ENCODE peak calls at places on chromosome 18, in ten cellular contexts. One of them, this sample, is unnamed.

GRCh38 chr18:22827741-22828140 is 105.4 kb upstream of the RBBP8 start:
- DNase-seq in AG10803: no peak
- DNase-seq in DMS53: no peak
- DNase-seq in GM19239: no peak
- DNase-seq in NB4: no peak
- DNase-seq in NCI-H69: no peak
- DNase-seq in CD4-positive, alpha-beta memory T cell: no peak
- DNase-seq in fibroblast of the aortic adventitia: no peak
- DNase-seq in Calu3: no peak
- DNase-seq in adipocyte: no peak
- DNase-seq in this sample: no peak

GRCh38 chr18:37659906-37660305 is 94.3 kb upstream of the CELF4 start:
- DNase-seq in AG10803: no peak
- DNase-seq in DMS53: no peak
- DNase-seq in GM19239: no peak
- DNase-seq in NB4: no peak
- DNase-seq in NCI-H69: peak; percentile 53
- DNase-seq in CD4-positive, alpha-beta memory T cell: no peak
- DNase-seq in fibroblast of the aortic adventitia: no peak
- DNase-seq in Calu3: no peak
- DNase-seq in adipocyte: no peak
- DNase-seq in this sample: no peak

GRCh38 chr18:26863122-26863879 is 2.2 kb downstream of the AQP4 start:
- DNase-seq in AG10803: no peak
- DNase-seq in DMS53: peak; percentile 90
- DNase-seq in GM19239: no peak
- DNase-seq in NB4: no peak
- DNase-seq in NCI-H69: peak; percentile 96
- DNase-seq in CD4-positive, alpha-beta memory T cell: no peak
- DNase-seq in fibroblast of the aortic adventitia: no peak
- DNase-seq in Calu3: peak; percentile 63
- DNase-seq in adipocyte: no peak
- DNase-seq in this sample: peak; percentile 81

GRCh38 chr18:68769423-68769822 is 28.5 kb upstream of the CCDC102B start:
- DNase-seq in AG10803: peak; percentile 76
- DNase-seq in DMS53: no peak
- DNase-seq in GM19239: no peak
- DNase-seq in NB4: no peak
- DNase-seq in NCI-H69: no peak
- DNase-seq in CD4-positive, alpha-beta memory T cell: no peak
- DNase-seq in fibroblast of the aortic adventitia: peak; percentile 91
- DNase-seq in Calu3: no peak
- DNase-seq in adipocyte: peak; percentile 34
- DNase-seq in this sample: no peak

GRCh38 chr18:60277855-60278480 is 94.6 kb downstream of the MC4R start:
- DNase-seq in AG10803: peak; percentile 13
- DNase-seq in DMS53: no peak
- DNase-seq in GM19239: no peak
- DNase-seq in NB4: no peak
- DNase-seq in NCI-H69: peak; percentile 42
- DNase-seq in CD4-positive, alpha-beta memory T cell: no peak
- DNase-seq in fibroblast of the aortic adventitia: peak; percentile 44
- DNase-seq in Calu3: no peak
- DNase-seq in adipocyte: peak; percentile 36
- DNase-seq in this sample: no peak

GRCh38 chr18:36348971-36349417 is 51.5 kb downstream of the FHOD3 start:
- DNase-seq in AG10803: no peak
- DNase-seq in DMS53: no peak
- DNase-seq in GM19239: no peak
- DNase-seq in NB4: no peak
- DNase-seq in NCI-H69: no peak
- DNase-seq in CD4-positive, alpha-beta memory T cell: no peak
- DNase-seq in fibroblast of the aortic adventitia: no peak
- DNase-seq in Calu3: no peak
- DNase-seq in adipocyte: no peak
- DNase-seq in this sample: no peak

GRCh38 chr18:44744206-44745180 is 63.8 kb downstream of the SETBP1 start:
- DNase-seq in AG10803: no peak
- DNase-seq in DMS53: no peak
- DNase-seq in GM19239: no peak
- DNase-seq in NB4: no peak
- DNase-seq in NCI-H69: peak; percentile 94
- DNase-seq in CD4-positive, alpha-beta memory T cell: no peak
- DNase-seq in fibroblast of the aortic adventitia: no peak
- DNase-seq in Calu3: no peak
- DNase-seq in adipocyte: no peak
- DNase-seq in this sample: peak; percentile 91

GRCh38 chr18:34720220-34720619 is 10.1 kb downstream of the DTNA start:
- DNase-seq in AG10803: no peak
- DNase-seq in DMS53: no peak
- DNase-seq in GM19239: no peak
- DNase-seq in NB4: no peak
- DNase-seq in NCI-H69: no peak
- DNase-seq in CD4-positive, alpha-beta memory T cell: no peak
- DNase-seq in fibroblast of the aortic adventitia: no peak
- DNase-seq in Calu3: no peak
- DNase-seq in adipocyte: no peak
- DNase-seq in this sample: no peak

GRCh38 chr18:58176915-58177717 is 133.1 kb downstream of the NEDD4L start:
- DNase-seq in AG10803: peak; percentile 92
- DNase-seq in DMS53: peak; percentile 27
- DNase-seq in GM19239: no peak
- DNase-seq in NB4: no peak
- DNase-seq in NCI-H69: peak; percentile 42
- DNase-seq in CD4-positive, alpha-beta memory T cell: no peak
- DNase-seq in fibroblast of the aortic adventitia: peak; percentile 94
- DNase-seq in Calu3: peak; percentile 63
- DNase-seq in adipocyte: peak; percentile 92
- DNase-seq in this sample: no peak

GRCh38 chr18:4058179-4058578 is 396.9 kb downstream of the DLGAP1 start:
- DNase-seq in AG10803: no peak
- DNase-seq in DMS53: no peak
- DNase-seq in GM19239: no peak
- DNase-seq in NB4: no peak
- DNase-seq in NCI-H69: peak; percentile 97
- DNase-seq in CD4-positive, alpha-beta memory T cell: no peak
- DNase-seq in fibroblast of the aortic adventitia: no peak
- DNase-seq in Calu3: no peak
- DNase-seq in adipocyte: no peak
- DNase-seq in this sample: no peak

GRCh38 chr18:55997156-55997561 is 409.2 kb upstream of the TCF4 start:
- DNase-seq in AG10803: peak; percentile 31
- DNase-seq in DMS53: no peak
- DNase-seq in GM19239: no peak
- DNase-seq in NB4: no peak
- DNase-seq in NCI-H69: no peak
- DNase-seq in CD4-positive, alpha-beta memory T cell: no peak
- DNase-seq in fibroblast of the aortic adventitia: peak; percentile 22
- DNase-seq in Calu3: no peak
- DNase-seq in adipocyte: peak; percentile 23
- DNase-seq in this sample: no peak